ENCODE peak calls at places on chromosomes 3 and 15, in seven cellular contexts. V is GM12865; Q is activated T-cell treated with anti-CD3 and anti-CD28 coated beads for 48 hours; N is stimulated activated CD4-positive, alpha-beta T cell treated with anti-CD3 and anti-CD28 coated beads, Interleukin-12 subunit alpha, Interleukin-12 subunit beta, amount 100 ng/mL, for 4 hours; Z is fibroblast of pulmonary artery; D is GM19239; G is T-helper 2 cell. B is an unnamed sample.

GRCh38 chr3:69008980-69009379 is 4.5 kb downstream of the EOGT start:
- DNase-seq in V (no peak), Q (no peak), N (no peak), Z (peak; percentile 59), D (no peak), G (no peak), B (no peak)

GRCh38 chr3:149217347-149217746 is 4.3 kb downstream of the CP start:
- DNase-seq in V (no peak), Q (no peak), N (no peak), Z (no peak), D (no peak), G (no peak), B (no peak)

GRCh38 chr3:142501004-142501926 is 53.4 kb upstream of the XRN1 start:
- DNase-seq in V (no peak), Q (no peak), N (no peak), Z (peak; percentile 59), D (no peak), G (no peak), B (no peak)

GRCh38 chr15:90266485-90266884 is 1.0 kb downstream of the NGRN start:
- DNase-seq in V (no peak), Q (no peak), N (peak; percentile 9), Z (peak; percentile 26), D (no peak), G (no peak), B (no peak)

GRCh38 chr3:64223809-64224570 is 1.3 kb downstream of the PRICKLE2 start:
- DNase-seq in V (peak; percentile 24), Q (no peak), N (no peak), Z (peak; percentile 77), D (no peak), G (no peak), B (no peak)

GRCh38 chr15:101358895-101359294 is 63.8 kb upstream of the SNRPA1 start:
- DNase-seq in V (no peak), Q (no peak), N (no peak), Z (no peak), D (no peak), G (no peak), B (no peak)

GRCh38 chr3:38002291-38002876 is 11.8 kb downstream of the VILL start:
- DNase-seq in V (no peak), Q (no peak), N (no peak), Z (no peak), D (no peak), G (no peak), B (no peak)

GRCh38 chr3:116135462-116135861 is 309.8 kb downstream of the LSAMP start:
- DNase-seq in V (peak; percentile 2), Q (no peak), N (no peak), Z (peak; percentile 91), D (no peak), G (no peak), B (no peak)

GRCh38 chr15:44738340-44738984 is 2.1 kb downstream of the TRIM69 start:
- DNase-seq in V (peak; percentile 65), Q (no peak), N (no peak), Z (peak; percentile 82), D (no peak), G (no peak), B (no peak)

GRCh38 chr3:97658670-97659285 is 105.8 kb upstream of the ARL6 start:
- DNase-seq in V (peak; percentile 27), Q (no peak), N (no peak), Z (peak; percentile 35), D (no peak), G (no peak), B (no peak)

GRCh38 chr3:499362-499761 is 302.8 kb downstream of the CHL1 start:
- DNase-seq in V (no peak), Q (no peak), N (no peak), Z (no peak), D (no peak), G (no peak), B (no peak)

GRCh38 chr3:45987368-45988099 is 8.1 kb downstream of the FYCO1 start:
- DNase-seq in V (no peak), Q (no peak), N (no peak), Z (peak; percentile 79), D (no peak), G (no peak), B (no peak)

GRCh38 chr3:141083831-141084624 is 32.9 kb downstream of the SPSB4 start:
- DNase-seq in V (no peak), Q (no peak), N (no peak), Z (no peak), D (no peak), G (no peak), B (no peak)

GRCh38 chr15:73362900-73363299 is 5.9 kb downstream of the HCN4 start:
- DNase-seq in V (peak; percentile 8), Q (no peak), N (no peak), Z (no peak), D (no peak), G (no peak), B (no peak)

GRCh38 chr3:25339220-25339619 is 88.8 kb upstream of the RARB start:
- DNase-seq in V (no peak), Q (no peak), N (no peak), Z (no peak), D (no peak), G (no peak), B (no peak)

GRCh38 chr15:90291679-90292356 is 26.3 kb downstream of the NGRN start:
- DNase-seq in V (peak; percentile 59), Q (peak; percentile 13), N (no peak), Z (no peak), D (no peak), G (no peak), B (peak; percentile 34)

GRCh38 chr3:194587438-194587931 is 45.7 kb downstream of the TMEM44 start:
- DNase-seq in V (no peak), Q (no peak), N (no peak), Z (peak; percentile 92), D (no peak), G (no peak), B (no peak)

GRCh38 chr3:22685598-22685997 is 517.5 kb upstream of the UBE2E2 start:
- DNase-seq in V (peak; percentile 10), Q (no peak), N (no peak), Z (no peak), D (no peak), G (no peak), B (no peak)

GRCh38 chr3:72383896-72384295 is 464.3 kb downstream of the SHQ1 start:
- DNase-seq in V (no peak), Q (no peak), N (no peak), Z (no peak), D (no peak), G (no peak), B (no peak)

GRCh38 chr3:14837864-14838263 is 19.1 kb downstream of the FGD5 start:
- DNase-seq in V (no peak), Q (no peak), N (no peak), Z (peak; percentile 11), D (no peak), G (no peak), B (no peak)

GRCh38 chr3:147816770-147817169 is 407.6 kb downstream of the ZIC1 start:
- DNase-seq in V (no peak), Q (no peak), N (no peak), Z (peak; percentile 28), D (no peak), G (no peak), B (no peak)

GRCh38 chr3:14428087-14429067 is 26.0 kb downstream of the SLC6A6 start:
- DNase-seq in V (peak; percentile 38), Q (no peak), N (peak; percentile 25), Z (no peak), D (no peak), G (no peak), B (no peak)